ENCODE peak calls at places on chromosomes 5 and 9, in five cellular contexts. R is adrenal gland, I is tibial nerve, Z is fibroblast of the aortic adventitia, J is choroid plexus epithelial cell. U is an unnamed sample.

GRCh38 chr5:176415240-176416122 is 858 bp downstream of the CLTB start:
- DNase-seq in R (no peak), I (no peak), Z (peak; percentile 54), J (no peak), U (peak; percentile 45)

GRCh38 chr9:135126480-135127187 is 39.2 kb downstream of the OLFM1 start:
- DNase-seq in R (peak; percentile 72), I (no peak), Z (no peak), J (no peak), U (no peak)

GRCh38 chr5:132680780-132681475 is 7.1 kb downstream of the IL4 start:
- DNase-seq in R (no peak), I (no peak), Z (no peak), J (no peak), U (no peak)

GRCh38 chr5:54133917-54134316 is 176.5 kb downstream of the ARL15 start:
- DNase-seq in R (no peak), I (no peak), Z (no peak), J (no peak), U (no peak)

GRCh38 chr9:13502503-13502902 is 223.0 kb upstream of the MPDZ start:
- DNase-seq in R (no peak), I (no peak), Z (no peak), J (no peak), U (no peak)

GRCh38 chr9:28378236-28378635 is 805.0 kb upstream of the C9orf72 start:
- DNase-seq in R (no peak), I (no peak), Z (no peak), J (no peak), U (no peak)

GRCh38 chr5:82425591-82425990 is 147.4 kb upstream of the RPS23 start:
- DNase-seq in R (no peak), I (peak; percentile 40), Z (peak; percentile 96), J (no peak), U (no peak)

GRCh38 chr9:29796291-29796952 is 2223.1 kb upstream of the C9orf72 start:
- DNase-seq in R (no peak), I (no peak), Z (no peak), J (no peak), U (no peak)

GRCh38 chr5:57834829-57835554 is 352.4 kb upstream of the ACTBL2 start:
- DNase-seq in R (no peak), I (no peak), Z (peak; percentile 48), J (peak; percentile 80), U (no peak)

GRCh38 chr9:101400120-101400519 is 1.5 kb downstream of the ZNF189 start:
- DNase-seq in R (no peak), I (no peak), Z (peak; percentile 10), J (peak; percentile 46), U (no peak)

GRCh38 chr5:129459485-129460120 is 495 bp upstream of the ADAMTS19 start:
- DNase-seq in R (peak; percentile 34), I (no peak), Z (peak; percentile 3), J (peak; percentile 39), U (peak; percentile 30)

GRCh38 chr9:132224645-132225044 is 62.8 kb downstream of the NTNG2 start:
- DNase-seq in R (no peak), I (no peak), Z (no peak), J (no peak), U (no peak)

GRCh38 chr9:2720179-2720654 is 2.9 kb downstream of the KCNV2 start:
- DNase-seq in R (no peak), I (no peak), Z (no peak), J (no peak), U (no peak)

GRCh38 chr9:121887553-121888437 is 205.3 kb downstream of the TTLL11 start:
- DNase-seq in R (no peak), I (no peak), Z (no peak), J (peak; percentile 84), U (no peak)

GRCh38 chr5:103929310-103930003 is 366.9 kb upstream of the NUDT12 start:
- DNase-seq in R (no peak), I (no peak), Z (no peak), J (peak; percentile 37), U (no peak)

GRCh38 chr5:56200856-56201638 is 32.1 kb downstream of the ANKRD55 start:
- DNase-seq in R (peak; percentile 71), I (peak; percentile 58), Z (peak; percentile 86), J (peak; percentile 87), U (no peak)

DNA sequence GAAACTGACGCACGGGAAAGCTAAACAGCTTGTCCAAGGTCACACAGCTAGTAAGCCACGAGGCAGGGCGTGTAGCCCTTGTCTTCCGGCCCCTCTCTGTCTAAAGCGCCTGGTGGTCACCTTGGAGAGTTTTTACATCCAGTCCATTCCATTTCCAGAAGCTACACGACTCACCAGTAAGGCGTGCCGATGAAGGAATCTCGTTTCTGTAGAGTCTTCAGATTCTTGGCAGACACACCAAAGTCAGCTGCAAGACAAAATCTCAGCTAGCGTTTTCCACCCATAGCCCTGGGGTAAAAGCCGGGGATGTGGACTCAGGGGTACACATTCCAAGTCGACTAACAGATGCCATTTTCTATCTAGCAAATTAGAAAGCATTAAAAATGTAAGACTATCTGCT is 80.4 kb downstream of the STK10 start:
- DNase-seq in R (no peak), I (no peak), Z (peak; percentile 89), J (peak; percentile 89), U (peak; percentile 49)
- TF ChIP-seq CTCF in R (peak; percentile 7), I (no peak), Z (peak; percentile 47), J (peak; percentile 30), U (no peak)

GRCh38 chr5:26700759-26701384 is 337.5 kb downstream of the CDH9 start:
- DNase-seq in R (no peak), I (no peak), Z (no peak), J (peak; percentile 33), U (no peak)
- TF ChIP-seq CTCF in R (no peak), I (no peak), Z (no peak), J (peak; percentile 50), U (peak; percentile 27)

GRCh38 chr5:136103118-136103517 is 29.5 kb upstream of the SMAD5 start:
- DNase-seq in R (no peak), I (no peak), Z (no peak), J (no peak), U (no peak)
- TF ChIP-seq CTCF in R (no peak), I (no peak), Z (no peak), J (no peak), U (no peak)

GRCh38 chr5:21802100-21802499 is 1051.0 kb downstream of the CDH12 start:
- DNase-seq in R (no peak), I (no peak), Z (no peak), J (no peak), U (no peak)

GRCh38 chr5:21806271-21806670 is 1046.9 kb downstream of the CDH12 start:
- DNase-seq in R (no peak), I (no peak), Z (no peak), J (no peak), U (no peak)

GRCh38 chr5:21806943-21807342 is 1046.2 kb downstream of the CDH12 start:
- DNase-seq in R (no peak), I (peak; percentile 8), Z (peak; percentile 42), J (peak; percentile 86), U (no peak)

GRCh38 chr5:21807953-21808352 is 1045.2 kb downstream of the CDH12 start:
- DNase-seq in R (no peak), I (no peak), Z (no peak), J (peak; percentile 19), U (no peak)

GRCh38 chr5:21802869-21803490 is 1050.2 kb downstream of the CDH12 start:
- DNase-seq in R (no peak), I (no peak), Z (peak; percentile 40), J (peak; percentile 58), U (no peak)
- TF ChIP-seq CTCF in R (peak; percentile 65), I (peak; percentile 50), Z (peak; percentile 59), J (peak; percentile 67), U (peak; percentile 56)

GRCh38 chr5:9919306-9920030 is 289.3 kb upstream of the TAS2R1 start:
- DNase-seq in R (no peak), I (no peak), Z (no peak), J (peak; percentile 58), U (no peak)

GRCh38 chr5:9920696-9921095 is 290.5 kb upstream of the TAS2R1 start:
- DNase-seq in R (no peak), I (no peak), Z (no peak), J (no peak), U (no peak)

GRCh38 chr5:9924614-9925013 is 294.5 kb upstream of the TAS2R1 start:
- DNase-seq in R (no peak), I (no peak), Z (peak; percentile 97), J (peak; percentile 98), U (no peak)

GRCh38 chr5:9927106-9927505 is 297.0 kb upstream of the TAS2R1 start:
- DNase-seq in R (no peak), I (no peak), Z (peak; percentile 47), J (peak; percentile 55), U (no peak)

DNA sequence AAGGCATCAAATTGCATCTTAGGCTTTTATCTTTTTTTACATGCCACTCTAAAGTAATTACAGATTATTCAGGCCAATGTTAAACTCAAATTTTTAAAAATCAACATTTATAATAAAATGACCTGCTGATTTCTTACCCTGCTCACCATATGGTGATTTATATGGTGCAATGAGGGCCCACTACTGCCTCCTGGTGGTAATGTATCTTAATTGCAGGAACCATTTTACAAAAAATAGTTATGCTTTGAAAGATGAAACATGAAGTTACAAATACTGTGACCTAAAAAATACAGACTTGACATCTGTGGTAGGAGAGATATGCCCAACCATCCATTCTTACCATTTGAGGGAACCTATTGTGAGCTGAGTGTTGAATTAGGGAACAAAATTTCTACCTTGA is 292.6 kb upstream of the TAS2R1 start:
- DNase-seq in R (no peak), I (no peak), Z (no peak), J (no peak), U (no peak)
- TF ChIP-seq CTCF in R (no peak), I (no peak), Z (peak; percentile 43), J (peak; percentile 31), U (peak; percentile 53)